ENCODE peak calls at places on chromosomes 5 and 9, in eight cellular contexts. I, L, K, Q, U, O, M and N are unnamed samples.
A peak's percentile ranks its signal among the peaks of the same experiment; 100 is the strongest.

GRCh38 chr5:126680215-126680817 is 79.6 kb downstream of the PHAX start:
- DNase-seq in I (no peak), L (no peak), K (no peak), Q (no peak), U (no peak), O (no peak), M (no peak), N (no peak)

GRCh38 chr5:17235736-17236330 is 18.4 kb downstream of the BASP1 start:
- DNase-seq in I (no peak), L (no peak), K (no peak), Q (no peak), U (peak; percentile 29), O (no peak), M (no peak), N (no peak)

GRCh38 chr5:52134013-52134650 is 653.6 kb upstream of the ITGA1 start:
- DNase-seq in I (no peak), L (no peak), K (no peak), Q (no peak), U (no peak), O (no peak), M (no peak), N (no peak)

GRCh38 chr5:1246711-1247431 is 21.7 kb downstream of the SLC6A18 start:
- DNase-seq in I (peak; percentile 46), L (peak; percentile 26), K (peak; percentile 21), Q (no peak), U (no peak), O (no peak), M (no peak), N (no peak)

GRCh38 chr5:90809695-90810094 is 251.1 kb downstream of the ADGRV1 start:
- DNase-seq in I (no peak), L (no peak), K (peak; percentile 45), Q (no peak), U (no peak), O (no peak), M (no peak), N (no peak)

GRCh38 chr5:163571755-163572154 is 66.3 kb downstream of the MAT2B start:
- DNase-seq in I (no peak), L (no peak), K (no peak), Q (no peak), U (no peak), O (no peak), M (no peak), N (no peak)

GRCh38 chr9:76116913-76117312 is 226.4 kb downstream of the PCSK5 start:
- DNase-seq in I (no peak), L (no peak), K (no peak), Q (no peak), U (peak; percentile 53), O (no peak), M (no peak), N (no peak)

GRCh38 chr9:112569186-112569585 is 82.6 kb downstream of the KIAA1958 start:
- DNase-seq in I (no peak), L (no peak), K (no peak), Q (no peak), U (no peak), O (no peak), M (no peak), N (no peak)

GRCh38 chr5:43019293-43019614 is 20.9 kb downstream of the ANXA2R start:
- DNase-seq in I (no peak), L (no peak), K (no peak), Q (no peak), U (no peak), O (peak; percentile 64), M (no peak), N (no peak)

DNA sequence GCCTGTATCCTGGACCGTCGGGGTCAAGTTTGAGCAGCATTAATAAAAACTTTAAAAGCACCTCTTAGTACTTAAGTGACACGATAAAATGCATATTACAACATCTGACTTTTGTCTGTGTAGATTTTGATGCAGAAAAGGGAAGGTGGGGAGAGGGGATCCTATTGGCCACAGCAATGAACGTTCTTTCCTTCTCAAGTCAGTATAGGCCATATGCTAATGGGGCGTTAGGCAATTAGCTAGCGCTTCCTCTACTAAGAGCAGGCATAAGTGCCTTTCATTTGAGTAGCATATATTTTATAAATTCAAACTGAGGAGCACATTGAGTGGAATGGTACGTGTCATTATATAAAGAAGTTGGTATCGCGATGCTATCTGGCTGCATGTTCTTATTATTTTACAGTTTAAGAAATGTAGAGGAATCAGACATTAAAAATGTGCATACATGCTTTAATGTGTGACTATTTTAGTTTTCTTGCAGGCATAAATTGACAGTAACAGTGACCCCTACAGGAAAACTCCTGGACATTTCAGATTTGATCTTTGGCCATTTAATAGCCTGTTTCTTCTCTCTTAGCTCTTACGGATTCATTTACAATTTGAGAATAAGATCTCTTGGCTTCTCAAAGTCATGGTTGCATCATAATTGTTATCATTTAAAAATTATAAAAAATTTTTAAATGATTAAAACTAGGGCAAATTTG is 1.1 kb upstream of the GNA14 start:
- DNase-seq in I (no peak), L (peak; percentile 17), K (no peak), Q (no peak), U (no peak), O (no peak), M (no peak), N (no peak)
- H3K4me3 ChIP-seq in I (no peak overlapping the region), L (no peak overlapping the region), K (no peak overlapping the region), Q (peak overlapping the region; percentile 70), U (peak overlapping the region; percentile 43), O (peak overlapping the region; percentile 48), M (peak overlapping the region; percentile 64), N (peak overlapping the region; percentile 70)

DNA sequence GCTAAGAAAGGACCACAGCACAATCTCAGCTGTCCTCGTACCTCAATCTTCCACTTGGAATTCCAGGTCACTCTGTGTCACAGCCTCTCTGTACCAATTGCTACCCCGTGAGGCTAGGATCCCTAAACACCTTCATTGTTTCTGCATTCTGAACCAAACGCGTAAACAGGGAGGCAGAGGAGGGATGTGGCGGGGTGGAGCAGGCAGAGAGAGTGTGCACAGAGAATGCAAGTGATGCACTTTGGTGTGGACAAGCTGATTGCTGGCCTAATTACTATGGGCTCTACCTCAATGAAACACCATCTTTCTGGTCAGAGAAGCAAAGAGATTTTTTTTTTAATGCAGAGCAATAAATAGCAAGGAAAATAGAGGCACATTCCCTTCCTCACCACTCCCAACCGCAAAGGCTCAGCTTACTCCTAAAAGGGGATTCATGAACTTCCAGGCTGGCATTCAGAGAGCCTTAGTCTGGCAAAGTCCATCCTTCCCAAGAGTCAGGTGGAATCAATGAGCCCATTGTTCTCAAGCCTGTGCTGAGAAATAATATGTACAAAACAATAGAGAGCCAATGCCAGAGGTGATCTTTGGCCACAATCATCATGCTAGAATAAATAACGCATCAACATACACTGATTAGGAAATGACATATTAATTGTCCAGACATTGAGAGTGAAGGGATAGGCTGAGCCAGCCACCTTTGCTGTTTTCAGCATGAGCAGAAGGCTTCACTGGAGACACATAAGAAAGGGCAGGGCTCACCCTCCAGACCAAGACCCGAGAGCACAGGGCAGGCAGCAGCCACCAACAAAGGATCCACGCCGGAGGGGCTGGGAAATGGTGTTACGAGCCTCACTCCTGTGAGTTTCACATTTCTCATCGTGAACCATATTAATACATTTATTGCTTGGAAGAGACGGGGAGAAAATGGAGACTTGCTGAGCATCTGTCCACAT is 278.8 kb downstream of the ENC1 start:
- DNase-seq in I (no peak), L (no peak), K (no peak), Q (no peak), U (no peak), O (no peak), M (no peak), N (no peak)
- H3K27ac ChIP-seq in I (no peak overlapping the region), L (no peak overlapping the region), K (no peak overlapping the region), Q (no peak overlapping the region), U (no peak overlapping the region), O (no peak overlapping the region), M (peak overlapping the region; percentile 76), N (no peak overlapping the region)

GRCh38 chr9:17799383-17799782 is 220.5 kb downstream of the SH3GL2 start:
- DNase-seq in I (no peak), L (no peak), K (no peak), Q (no peak), U (no peak), O (no peak), M (no peak), N (no peak)

GRCh38 chr9:17795708-17796107 is 216.8 kb downstream of the SH3GL2 start:
- DNase-seq in I (no peak), L (no peak), K (no peak), Q (no peak), U (no peak), O (no peak), M (no peak), N (no peak)

GRCh38 chr9:17789316-17789715 is 210.4 kb downstream of the SH3GL2 start:
- DNase-seq in I (no peak), L (no peak), K (no peak), Q (no peak), U (no peak), O (no peak), M (no peak), N (no peak)

DNA sequence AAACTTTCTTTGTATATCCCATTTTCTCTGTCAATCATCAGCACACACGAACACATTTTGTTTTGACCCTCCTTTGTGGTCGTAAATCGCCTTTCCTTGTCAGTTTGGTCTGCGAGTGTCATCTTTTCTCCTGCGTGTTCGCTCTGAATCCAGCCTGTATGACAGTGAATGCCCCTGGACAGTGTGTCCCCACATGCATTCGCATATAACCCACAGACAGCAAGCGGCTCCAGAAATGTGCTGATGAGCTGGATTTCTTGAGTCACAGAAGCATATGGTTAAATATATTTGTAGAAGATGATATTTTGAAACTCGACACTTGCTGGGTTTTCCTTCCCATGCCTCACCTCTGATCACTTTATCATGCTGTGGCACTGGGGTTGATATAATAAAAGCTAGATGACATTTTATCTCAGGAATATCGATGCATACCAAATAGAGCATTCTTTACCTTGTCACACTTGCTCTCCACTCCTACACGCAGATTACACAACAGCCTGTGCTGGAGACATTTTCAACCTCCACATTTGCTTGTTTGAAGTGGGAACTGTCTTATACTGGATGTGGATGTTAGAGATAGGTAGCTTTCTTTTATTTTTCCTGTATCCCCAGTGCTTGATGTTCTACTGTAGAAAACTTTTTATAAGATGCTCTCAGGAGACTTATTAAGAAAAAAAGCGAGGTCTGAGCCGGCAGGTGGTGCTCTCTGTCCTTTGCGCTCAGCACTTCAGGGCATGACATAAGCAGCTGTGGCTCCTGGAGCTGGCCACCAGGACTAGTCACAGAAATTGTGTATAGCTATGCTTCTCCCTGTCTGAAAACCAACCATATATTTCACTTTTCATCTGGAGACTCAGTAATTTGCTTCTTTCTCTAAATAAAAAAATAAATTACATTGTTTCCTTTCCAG is 215.1 kb downstream of the SH3GL2 start:
- DNase-seq in I (no peak), L (peak; percentile 13), K (no peak), Q (no peak), U (no peak), O (no peak), M (no peak), N (peak; percentile 37)
- TF ChIP-seq CTCF in I (no peak), L (peak; percentile 43), K (no peak), Q (no peak), U (no peak), O (no peak), M (no peak), N (no peak)

DNA sequence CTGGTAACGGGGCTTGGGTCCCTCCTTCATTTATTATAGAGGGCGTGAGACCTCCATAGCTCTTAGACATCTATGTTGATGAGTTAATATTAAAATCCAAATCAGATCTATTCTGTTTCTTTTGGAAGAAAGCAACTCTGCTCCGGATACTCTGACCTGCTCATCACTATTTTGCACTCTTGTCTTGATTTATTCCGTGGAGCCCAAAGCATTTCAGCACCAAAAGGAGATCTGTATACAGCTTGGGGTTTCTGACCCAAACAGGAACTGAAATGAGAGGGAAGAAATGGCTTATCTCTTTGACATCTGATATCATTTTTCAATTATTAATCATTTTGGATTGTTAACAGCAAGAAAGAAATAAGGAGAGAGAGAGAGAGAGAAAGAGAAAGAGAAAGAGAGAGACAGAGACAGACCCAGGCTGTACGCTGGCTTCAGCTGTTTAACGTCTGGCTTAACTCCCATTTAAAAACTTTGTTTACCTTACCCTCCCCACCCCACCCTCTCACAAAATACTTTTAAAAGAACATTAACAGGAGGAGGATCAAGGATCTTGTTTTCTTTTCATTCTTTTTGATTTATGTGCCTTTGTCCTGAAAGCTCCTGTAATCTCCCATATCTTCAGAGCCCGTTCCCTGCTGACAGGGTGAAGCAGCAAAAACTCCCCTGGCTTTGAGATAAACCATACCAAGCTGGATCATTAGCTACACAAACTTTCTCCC is 231.4 kb upstream of the TUT7 start:
- DNase-seq in I (no peak), L (no peak), K (no peak), Q (peak; percentile 72), U (no peak), O (no peak), M (no peak), N (no peak)
- H3K4me3 ChIP-seq in I (no peak overlapping the region), L (no peak overlapping the region), K (no peak overlapping the region), Q (peak overlapping the region; percentile 8), U (peak overlapping the region; percentile 20), O (no peak overlapping the region), M (no peak overlapping the region), N (no peak overlapping the region)